ENCODE peak calls at places on chromosomes 5 and 9, in ten cellular contexts. C is aorta; D is COR-L47; R is natural killer cell; Q is foreskin keratinocyte; M is left cardiac atrium; O is CD4-positive, alpha-beta memory T cell; J is tibial artery; U is pons; P is central memory CD4-positive, alpha-beta T cell. N is an unnamed sample.

GRCh38 chr5:54453091-54453490 is 2.4 kb upstream of the HSPB3 start:
- DNase-seq in C (no peak), D (no peak), R (no peak), Q (no peak), M (no peak), O (no peak), J (no peak), U (no peak), P (no peak), N (no peak)

GRCh38 chr9:136355616-136356557 is 7.7 kb downstream of the DNLZ start:
- DNase-seq in C (no peak), D (no peak), R (no peak), Q (no peak), M (no peak), O (no peak), J (no peak), U (no peak), P (no peak), N (no peak)

GRCh38 chr9:110095776-110096175 is 112.2 kb downstream of the C9orf152 start:
- DNase-seq in C (no peak), D (no peak), R (no peak), Q (peak; percentile 62), M (no peak), O (no peak), J (peak; percentile 41), U (no peak), P (no peak), N (no peak)

GRCh38 chr5:1762121-1762877 is 37.3 kb downstream of the MRPL36 start:
- DNase-seq in C (peak; percentile 55), D (no peak), R (no peak), Q (no peak), M (no peak), O (no peak), J (peak; percentile 9), U (no peak), P (no peak), N (no peak)

GRCh38 chr9:129944501-129945116 is 98.4 kb downstream of the FNBP1 start:
- DNase-seq in C (no peak), D (no peak), R (peak; percentile 37), Q (no peak), M (no peak), O (peak; percentile 83), J (no peak), U (no peak), P (peak; percentile 76), N (peak; percentile 57)

GRCh38 chr5:179317411-179318192 is 27.7 kb downstream of the ADAMTS2 start:
- DNase-seq in C (peak; percentile 63), D (no peak), R (no peak), Q (no peak), M (peak; percentile 16), O (no peak), J (no peak), U (no peak), P (no peak), N (no peak)

GRCh38 chr5:77725646-77726045 is 50.5 kb downstream of the TBCA start:
- DNase-seq in C (no peak), D (no peak), R (no peak), Q (no peak), M (no peak), O (no peak), J (no peak), U (no peak), P (no peak), N (no peak)

GRCh38 chr9:130837002-130837511 is 2.0 kb downstream of the ABL1 start:
- DNase-seq in C (no peak), D (no peak), R (no peak), Q (no peak), M (no peak), O (no peak), J (no peak), U (peak; percentile 95), P (no peak), N (no peak)

GRCh38 chr5:146667633-146668032 is 151.6 kb upstream of the GPR151 start:
- DNase-seq in C (no peak), D (peak; percentile 33), R (no peak), Q (peak; percentile 23), M (no peak), O (no peak), J (no peak), U (peak; percentile 79), P (no peak), N (no peak)

GRCh38 chr5:2000591-2000990 is 117.9 kb upstream of the IRX4 start:
- DNase-seq in C (no peak), D (no peak), R (no peak), Q (no peak), M (no peak), O (no peak), J (no peak), U (no peak), P (no peak), N (no peak)

GRCh38 chr5:176590035-176590729 is 19.8 kb downstream of the GPRIN1 start:
- DNase-seq in C (no peak), D (no peak), R (no peak), Q (peak; percentile 61), M (no peak), O (no peak), J (no peak), U (no peak), P (no peak), N (no peak)

GRCh38 chr5:1536298-1537165 is 12.8 kb upstream of the LPCAT1 start:
- DNase-seq in C (peak; percentile 70), D (no peak), R (peak; percentile 64), Q (no peak), M (peak; percentile 19), O (peak; percentile 76), J (peak; percentile 19), U (no peak), P (peak; percentile 73), N (peak; percentile 58)

GRCh38 chr9:23829580-23830458 is 3.8 kb upstream of the ELAVL2 start:
- DNase-seq in C (no peak), D (no peak), R (no peak), Q (no peak), M (no peak), O (no peak), J (no peak), U (no peak), P (no peak), N (no peak)

GRCh38 chr5:39580702-39581498 is 156.1 kb upstream of the DAB2 start:
- DNase-seq in C (no peak), D (no peak), R (no peak), Q (no peak), M (no peak), O (no peak), J (no peak), U (no peak), P (no peak), N (no peak)

GRCh38 chr5:95081500-95082355 is 203.2 kb downstream of the MCTP1 start:
- DNase-seq in C (no peak), D (no peak), R (peak; percentile 37), Q (peak; percentile 72), M (peak; percentile 33), O (peak; percentile 4), J (peak; percentile 49), U (peak; percentile 69), P (no peak), N (no peak)

GRCh38 chr5:164345173-164345572 is 839.8 kb downstream of the MAT2B start:
- DNase-seq in C (no peak), D (peak; percentile 46), R (no peak), Q (peak; percentile 9), M (peak; percentile 50), O (no peak), J (no peak), U (no peak), P (no peak), N (no peak)

GRCh38 chr5:33091571-33092363 is 349.0 kb upstream of the TARS1 start:
- DNase-seq in C (no peak), D (no peak), R (no peak), Q (no peak), M (no peak), O (no peak), J (no peak), U (no peak), P (no peak), N (no peak)

GRCh38 chr9:111034573-111035539 is 3.4 kb downstream of the LPAR1 start:
- DNase-seq in C (no peak), D (no peak), R (no peak), Q (no peak), M (no peak), O (no peak), J (no peak), U (peak; percentile 50), P (no peak), N (no peak)

GRCh38 chr5:162939962-162940361 is 497.4 kb upstream of the CCNG1 start:
- DNase-seq in C (no peak), D (no peak), R (no peak), Q (no peak), M (no peak), O (no peak), J (no peak), U (no peak), P (no peak), N (no peak)